ENCODE peak calls at places on chromosomes 5 and 9, in six cellular contexts. H is NCI-H1930, Z is KBM-7, A is body of pancreas, M is NT2/D1, E is A549. F is an unnamed sample.

GRCh38 chr5:145797336-145797735 is 37.8 kb downstream of the PRELID2 start:
- DNase-seq in A (no peak), Z (no peak), H (no peak), E (no peak), M (no peak), F (peak)

GRCh38 chr5:1998716-1999317 is 116.1 kb upstream of the IRX4 start:
- DNase-seq in M (no peak), Z (no peak), E (no peak), H (no peak), A (no peak), F (peak)

GRCh38 chr5:168339151-168340140 is 48.0 kb downstream of the WWC1 start:
- DNase-seq in H (no peak), Z (no peak), A (no peak), E (no peak), M (no peak), F (no peak)

GRCh38 chr9:110320651-110321050 is 17.0 kb downstream of the TXNDC8 start:
- DNase-seq in E (no peak), A (no peak), M (no peak), H (no peak), Z (no peak), F (no peak)

GRCh38 chr5:14429102-14429501 is 152.5 kb upstream of the OTULINL start:
- DNase-seq in H (no peak), M (no peak), A (peak), Z (no peak), E (no peak), F (no peak)

GRCh38 chr9:6703898-6704639 is 53.7 kb upstream of the KDM4C start:
- DNase-seq in M (peak), E (peak), H (peak), Z (peak), A (peak), F (no peak)

GRCh38 chr5:9431496-9432258 is 114.2 kb downstream of the SEMA5A start:
- DNase-seq in Z (no peak), H (no peak), E (no peak), M (no peak), A (no peak), F (no peak)

GRCh38 chr5:142872795-142873194 is 102.6 kb downstream of the ARHGAP26 start:
- DNase-seq in H (no peak), Z (no peak), E (no peak), A (peak), M (no peak), F (no peak)

GRCh38 chr5:142821733-142822487 is 51.7 kb downstream of the ARHGAP26 start:
- DNase-seq in M (no peak), H (no peak), E (peak), A (no peak), Z (no peak), F (peak)